ENCODE peak calls at places on chromosomes 4 and X, in five cellular contexts. K is neural crest cell, P is GOT3, F is astrocyte of the spinal cord, X is NCI-H748 treated with DMSO at 0.1 percent for 48 hours. D is an unnamed sample.

GRCh38 chrX:19906293-19906692 is 18.9 kb upstream of the SH3KBP1 start:
- DNase-seq in K (no peak), P (no peak), F (no peak), X (no peak), D (no peak)

GRCh38 chr4:129144755-129145206 is 48.8 kb downstream of the C4orf33 start:
- DNase-seq in K (no peak), P (no peak), F (no peak), X (no peak), D (no peak)

GRCh38 chrX:119638725-119639471 is 32.7 kb upstream of the NKRF start:
- DNase-seq in K (no peak), P (no peak), F (no peak), X (no peak), D (no peak)

GRCh38 chr4:169000315-169000714 is 9.7 kb downstream of the CBR4 start:
- DNase-seq in K (no peak), P (no peak), F (no peak), X (no peak), D (no peak)

GRCh38 chrX:1452497-1453389 is at the start of gene ASMTL:
- DNase-seq in K (peak; percentile 100), P (no peak), F (peak; percentile 99), X (no peak), D (peak; percentile 100)

GRCh38 chr4:28444886-28445496 is 1584.3 kb downstream of the STIM2 start:
- DNase-seq in K (no peak), P (no peak), F (no peak), X (no peak), D (no peak)

GRCh38 chr4:2626231-2626630 is 89.8 kb downstream of the FAM193A start:
- DNase-seq in K (no peak), P (no peak), F (no peak), X (no peak), D (no peak)

GRCh38 chr4:136864580-136865185 is 667.6 kb downstream of the PCDH18 start:
- DNase-seq in K (peak; percentile 51), P (no peak), F (peak; percentile 86), X (peak; percentile 49), D (no peak)

GRCh38 chrX:49273181-49273727 is 3.7 kb downstream of the PPP1R3F start:
- DNase-seq in K (no peak), P (no peak), F (no peak), X (no peak), D (no peak)

GRCh38 chr4:28788929-28789490 is 1928.4 kb downstream of the STIM2 start:
- DNase-seq in K (no peak), P (no peak), F (no peak), X (peak; percentile 1), D (no peak)

GRCh38 chr4:75723117-75723801 is 1.1 kb upstream of the USO1 start:
- DNase-seq in K (no peak), P (no peak), F (peak; percentile 39), X (no peak), D (no peak)

GRCh38 chr4:153448003-153448731 is 18.0 kb upstream of the TMEM131L start:
- DNase-seq in K (no peak), P (no peak), F (peak; percentile 36), X (peak; percentile 65), D (no peak)

GRCh38 chr4:185995665-185996064 is 73.3 kb upstream of the TLR3 start:
- DNase-seq in K (no peak), P (no peak), F (no peak), X (no peak), D (no peak)

GRCh38 chr4:98828801-98829200 is 100.1 kb downstream of the EIF4E start:
- DNase-seq in K (no peak), P (no peak), F (peak; percentile 12), X (no peak), D (no peak)

GRCh38 chr4:56469489-56470210 is 2.2 kb downstream of the SRP72 start:
- DNase-seq in K (no peak), P (no peak), F (no peak), X (no peak), D (no peak)

GRCh38 chrX:16185725-16186136 is 18.4 kb downstream of the MAGEB17 start:
- DNase-seq in K (no peak), P (no peak), F (peak; percentile 81), X (no peak), D (no peak)

GRCh38 chrX:135345328-135345645 is 36.0 kb downstream of the ETDC start:
- DNase-seq in K (no peak), P (no peak), F (peak; percentile 63), X (no peak), D (peak; percentile 49)

GRCh38 chrX:131288738-131289511 is at the start of gene IGSF1:
- DNase-seq in K (peak; percentile 37), P (no peak), F (peak; percentile 38), X (no peak), D (peak; percentile 45)

GRCh38 chr4:19399001-19399400 is 852.7 kb upstream of the SLIT2 start:
- DNase-seq in K (no peak), P (no peak), F (peak; percentile 31), X (no peak), D (no peak)

GRCh38 chr4:54276633-54277426 is 47.7 kb downstream of the PDGFRA start:
- DNase-seq in K (peak; percentile 1), P (no peak), F (peak; percentile 16), X (no peak), D (no peak)

GRCh38 chr4:178599521-178599920 is 1157.3 kb upstream of the AGA start:
- DNase-seq in K (no peak), P (no peak), F (no peak), X (no peak), D (no peak)

GRCh38 chrX:37468111-37468739 is 103.2 kb upstream of the LANCL3 start:
- DNase-seq in K (no peak), P (no peak), F (no peak), X (no peak), D (no peak)

GRCh38 chrX:135707880-135708279 is 5.6 kb upstream of the CT45A1 start:
- DNase-seq in K (peak; percentile 26), P (no peak), F (no peak), X (no peak), D (no peak)

GRCh38 chr4:89939464-89939863 is 44.8 kb downstream of the MMRN1 start:
- DNase-seq in K (no peak), P (no peak), F (no peak), X (no peak), D (no peak)

GRCh38 chr4:41102360-41103092 is 111.8 kb downstream of the APBB2 start:
- DNase-seq in K (no peak), P (no peak), F (no peak), X (no peak), D (no peak)

GRCh38 chrX:120549483-120550452 is 11.0 kb downstream of the CUL4B start:
- DNase-seq in K (no peak), P (no peak), F (peak; percentile 91), X (no peak), D (no peak)

GRCh38 chrX:153831435-153832150 is 1.2 kb upstream of the PDZD4 start:
- DNase-seq in K (no peak), P (no peak), F (no peak), X (no peak), D (no peak)

GRCh38 chr4:173494013-173494970 is 35.7 kb downstream of the HAND2 start:
- DNase-seq in K (no peak), P (no peak), F (peak; percentile 71), X (peak; percentile 57), D (no peak)

GRCh38 chrX:39724544-39724943 is 373.2 kb downstream of the BCOR start:
- DNase-seq in K (no peak), P (no peak), F (no peak), X (no peak), D (no peak)

GRCh38 chr4:147110968-147111367 is 165.3 kb upstream of the TTC29 start:
- DNase-seq in K (no peak), P (no peak), F (peak; percentile 46), X (no peak), D (no peak)

GRCh38 chrX:119721487-119721886 is 28.5 kb upstream of the SEPTIN6 start:
- DNase-seq in K (no peak), P (no peak), F (no peak), X (no peak), D (no peak)

GRCh38 chrX:139113682-139114081 is 402.2 kb upstream of the FGF13 start:
- DNase-seq in K (no peak), P (no peak), F (no peak), X (no peak), D (no peak)

GRCh38 chrX:19514791-19515614 is at the start of gene MAP3K15:
- DNase-seq in K (peak; percentile 29), P (no peak), F (no peak), X (no peak), D (peak; percentile 53)

GRCh38 chr4:168864831-168865541 is 145.1 kb downstream of the CBR4 start:
- DNase-seq in K (no peak), P (no peak), F (no peak), X (no peak), D (no peak)

GRCh38 chr4:21474195-21474594 is 474.4 kb downstream of the KCNIP4 start:
- DNase-seq in K (no peak), P (no peak), F (no peak), X (no peak), D (no peak)